ENCODE peak calls at places on chromosomes 1 and 21, in eight cellular contexts. H is stimulated activated naive CD8-positive, alpha-beta T cell treated with anti-CD3 and anti-CD28 coated beads, Interleukin-15, Interleukin-2, amounts not matched to agents 100 U/mL and 50 U/mL, for 24 hours; V is Panc1; U is activated CD8-positive, alpha-beta memory T cell treated with anti-CD3 and anti-CD28 coated beads, Interleukin-2, amount 10 ng/mL, durations not matched to agents 7 days and 5 days; X is DND-41; B is IMR-90; W is CD4-positive, CD25-positive, alpha-beta regulatory T cell; R is Right ventricle myocardium superior. C is an unnamed sample.
A peak's percentile ranks its signal among the peaks of the same experiment; 100 is the strongest.

GRCh38 chr1:10020668-10021067 is 12.1 kb upstream of the UBE4B start:
- ATAC-seq in H (no peak), V (no peak), U (no peak), X (no peak), B (no peak), W (no peak), R (no peak), C (no peak)

GRCh38 chr1:235516862-235517446 is 12.7 kb upstream of the B3GALNT2 start:
- ATAC-seq in H (peak; percentile 69), V (no peak), U (no peak), X (no peak), B (no peak), W (no peak), R (no peak), C (peak; percentile 53)

GRCh38 chr21:34801519-34802132 is 132.8 kb downstream of the CLIC6 start:
- ATAC-seq in H (no peak), V (no peak), U (peak; percentile 69), X (peak; percentile 60), B (no peak), W (no peak), R (no peak), C (peak; percentile 48)

GRCh38 chr1:22773981-22774471 is 63.4 kb downstream of the EPHB2 start:
- ATAC-seq in H (no peak), V (no peak), U (no peak), X (no peak), B (peak; percentile 59), W (no peak), R (peak; percentile 72), C (no peak)

GRCh38 chr1:205285391-205286101 is 36.0 kb downstream of the NUAK2 start:
- ATAC-seq in H (peak; percentile 56), V (no peak), U (peak; percentile 48), X (peak; percentile 42), B (no peak), W (peak; percentile 33), R (peak; percentile 22), C (peak; percentile 59)

GRCh38 chr1:178061632-178062031 is 32.3 kb upstream of the RASAL2 start:
- ATAC-seq in H (no peak), V (no peak), U (no peak), X (no peak), B (no peak), W (no peak), R (no peak), C (no peak)

GRCh38 chr1:155649689-155650088 is 38.9 kb downstream of the YY1AP1 start:
- ATAC-seq in H (no peak), V (no peak), U (no peak), X (no peak), B (no peak), W (no peak), R (no peak), C (no peak)

GRCh38 chr1:234999513-234999940 is 129.1 kb downstream of the TOMM20 start:
- ATAC-seq in H (no peak), V (no peak), U (no peak), X (no peak), B (no peak), W (no peak), R (no peak), C (no peak)

C was measured in stimulated activated memory B cell treated with anti-CD40 and anti-IgM and Interleukin-4, amounts not matched to agents 10 μg/mL and 1 μg/mL and 100 μg/mL, for 72 hours.